ENCODE peak calls at places on chromosomes 11 and 22, in nine cellular contexts. One of them, this sample, is unnamed.

GRCh38 chr11:117197006-117197405 is 2.2 kb upstream of the TAGLN start:
- DNase-seq in stimulated activated CD4-positive, alpha-beta T cell treated with anti-CD3 and anti-CD28 coated beads, Interleukin-4, amount 100 ng/mL, for 1 hour: no peak
- DNase-seq in mesothelial cell of epicardium: no peak
- DNase-seq in kidney: peak; percentile 56
- DNase-seq in GM13976: no peak
- DNase-seq in amniotic stem cell: no peak
- DNase-seq in HCEC 1CT: no peak
- DNase-seq in amniotic epithelial cell: no peak
- DNase-seq in effector CD4-positive, alpha-beta T cell: no peak
- DNase-seq in this sample: no peak

GRCh38 chr22:31947296-31947695 is 3.0 kb downstream of the YWHAH start:
- DNase-seq in amniotic epithelial cell: peak; percentile 27
- DNase-seq in effector CD4-positive, alpha-beta T cell: peak; percentile 28
- DNase-seq in GM13976: peak; percentile 66
- DNase-seq in kidney: no peak
- DNase-seq in stimulated activated CD4-positive, alpha-beta T cell treated with anti-CD3 and anti-CD28 coated beads, Interleukin-4, amount 100 ng/mL, for 1 hour: no peak
- DNase-seq in amniotic stem cell: no peak
- DNase-seq in HCEC 1CT: peak; percentile 26
- DNase-seq in mesothelial cell of epicardium: no peak
- DNase-seq in this sample: no peak

GRCh38 chr11:70612459-70613141 is 214.3 kb downstream of the CTTN start:
- DNase-seq in mesothelial cell of epicardium: no peak
- DNase-seq in amniotic epithelial cell: no peak
- DNase-seq in kidney: peak; percentile 18
- DNase-seq in HCEC 1CT: no peak
- DNase-seq in amniotic stem cell: no peak
- DNase-seq in effector CD4-positive, alpha-beta T cell: no peak
- DNase-seq in GM13976: no peak
- DNase-seq in stimulated activated CD4-positive, alpha-beta T cell treated with anti-CD3 and anti-CD28 coated beads, Interleukin-4, amount 100 ng/mL, for 1 hour: no peak
- DNase-seq in this sample: no peak

GRCh38 chr11:36186340-36186739 is 102.9 kb downstream of the COMMD9 start:
- DNase-seq in amniotic stem cell: no peak
- DNase-seq in kidney: no peak
- DNase-seq in GM13976: no peak
- DNase-seq in HCEC 1CT: peak; percentile 52
- DNase-seq in effector CD4-positive, alpha-beta T cell: no peak
- DNase-seq in mesothelial cell of epicardium: no peak
- DNase-seq in amniotic epithelial cell: peak; percentile 43
- DNase-seq in stimulated activated CD4-positive, alpha-beta T cell treated with anti-CD3 and anti-CD28 coated beads, Interleukin-4, amount 100 ng/mL, for 1 hour: no peak
- DNase-seq in this sample: no peak

GRCh38 chr22:19963863-19964642 is 22.4 kb upstream of the TXNRD2 start:
- DNase-seq in HCEC 1CT: no peak
- DNase-seq in mesothelial cell of epicardium: no peak
- DNase-seq in GM13976: no peak
- DNase-seq in amniotic epithelial cell: no peak
- DNase-seq in effector CD4-positive, alpha-beta T cell: no peak
- DNase-seq in kidney: peak; percentile 68
- DNase-seq in amniotic stem cell: no peak
- DNase-seq in stimulated activated CD4-positive, alpha-beta T cell treated with anti-CD3 and anti-CD28 coated beads, Interleukin-4, amount 100 ng/mL, for 1 hour: no peak
- DNase-seq in this sample: no peak

GRCh38 chr11:79067355-79067685 is 373.5 kb downstream of the TENM4 start:
- DNase-seq in stimulated activated CD4-positive, alpha-beta T cell treated with anti-CD3 and anti-CD28 coated beads, Interleukin-4, amount 100 ng/mL, for 1 hour: no peak
- DNase-seq in GM13976: no peak
- DNase-seq in amniotic epithelial cell: no peak
- DNase-seq in effector CD4-positive, alpha-beta T cell: no peak
- DNase-seq in mesothelial cell of epicardium: no peak
- DNase-seq in kidney: no peak
- DNase-seq in amniotic stem cell: no peak
- DNase-seq in HCEC 1CT: no peak
- DNase-seq in this sample: no peak

GRCh38 chr11:26549176-26549575 is 22.9 kb downstream of the MUC15 start:
- DNase-seq in HCEC 1CT: no peak
- DNase-seq in amniotic stem cell: no peak
- DNase-seq in amniotic epithelial cell: no peak
- DNase-seq in GM13976: no peak
- DNase-seq in kidney: no peak
- DNase-seq in effector CD4-positive, alpha-beta T cell: no peak
- DNase-seq in mesothelial cell of epicardium: no peak
- DNase-seq in stimulated activated CD4-positive, alpha-beta T cell treated with anti-CD3 and anti-CD28 coated beads, Interleukin-4, amount 100 ng/mL, for 1 hour: no peak
- DNase-seq in this sample: no peak

GRCh38 chr22:35752172-35752832 is 34.6 kb downstream of the APOL5 start:
- DNase-seq in amniotic stem cell: no peak
- DNase-seq in amniotic epithelial cell: no peak
- DNase-seq in GM13976: no peak
- DNase-seq in mesothelial cell of epicardium: no peak
- DNase-seq in stimulated activated CD4-positive, alpha-beta T cell treated with anti-CD3 and anti-CD28 coated beads, Interleukin-4, amount 100 ng/mL, for 1 hour: no peak
- DNase-seq in kidney: no peak
- DNase-seq in HCEC 1CT: no peak
- DNase-seq in effector CD4-positive, alpha-beta T cell: no peak
- DNase-seq in this sample: no peak

GRCh38 chr11:72842126-72842525 is 27.9 kb downstream of the ATG16L2 start:
- DNase-seq in amniotic stem cell: no peak
- DNase-seq in effector CD4-positive, alpha-beta T cell: no peak
- DNase-seq in mesothelial cell of epicardium: no peak
- DNase-seq in GM13976: no peak
- DNase-seq in stimulated activated CD4-positive, alpha-beta T cell treated with anti-CD3 and anti-CD28 coated beads, Interleukin-4, amount 100 ng/mL, for 1 hour: no peak
- DNase-seq in kidney: no peak
- DNase-seq in HCEC 1CT: no peak
- DNase-seq in amniotic epithelial cell: no peak
- DNase-seq in this sample: no peak

GRCh38 chr22:32754413-32755041 is 47.0 kb upstream of the TIMP3 start:
- DNase-seq in mesothelial cell of epicardium: no peak
- DNase-seq in stimulated activated CD4-positive, alpha-beta T cell treated with anti-CD3 and anti-CD28 coated beads, Interleukin-4, amount 100 ng/mL, for 1 hour: no peak
- DNase-seq in effector CD4-positive, alpha-beta T cell: no peak
- DNase-seq in HCEC 1CT: no peak
- DNase-seq in amniotic stem cell: no peak
- DNase-seq in amniotic epithelial cell: peak; percentile 56
- DNase-seq in GM13976: no peak
- DNase-seq in kidney: no peak
- DNase-seq in this sample: no peak

GRCh38 chr11:107969219-107969618 is 39.5 kb upstream of the CUL5 start:
- DNase-seq in amniotic stem cell: no peak
- DNase-seq in amniotic epithelial cell: peak; percentile 6
- DNase-seq in effector CD4-positive, alpha-beta T cell: no peak
- DNase-seq in stimulated activated CD4-positive, alpha-beta T cell treated with anti-CD3 and anti-CD28 coated beads, Interleukin-4, amount 100 ng/mL, for 1 hour: no peak
- DNase-seq in mesothelial cell of epicardium: no peak
- DNase-seq in GM13976: no peak
- DNase-seq in kidney: no peak
- DNase-seq in HCEC 1CT: peak; percentile 8
- DNase-seq in this sample: no peak

GRCh38 chr11:128865490-128865889 is 1.6 kb downstream of the KCNJ1 start:
- DNase-seq in mesothelial cell of epicardium: no peak
- DNase-seq in kidney: no peak
- DNase-seq in GM13976: no peak
- DNase-seq in amniotic epithelial cell: no peak
- DNase-seq in amniotic stem cell: peak; percentile 7
- DNase-seq in stimulated activated CD4-positive, alpha-beta T cell treated with anti-CD3 and anti-CD28 coated beads, Interleukin-4, amount 100 ng/mL, for 1 hour: no peak
- DNase-seq in effector CD4-positive, alpha-beta T cell: no peak
- DNase-seq in HCEC 1CT: no peak
- DNase-seq in this sample: no peak

GRCh38 chr11:109362059-109362458 is 59.9 kb upstream of the C11orf87 start:
- DNase-seq in effector CD4-positive, alpha-beta T cell: no peak
- DNase-seq in GM13976: no peak
- DNase-seq in amniotic epithelial cell: no peak
- DNase-seq in kidney: no peak
- DNase-seq in stimulated activated CD4-positive, alpha-beta T cell treated with anti-CD3 and anti-CD28 coated beads, Interleukin-4, amount 100 ng/mL, for 1 hour: no peak
- DNase-seq in HCEC 1CT: peak; percentile 16
- DNase-seq in amniotic stem cell: no peak
- DNase-seq in mesothelial cell of epicardium: no peak
- DNase-seq in this sample: no peak

GRCh38 chr11:64916040-64916847 is 765 bp downstream of the ATG2A start:
- DNase-seq in effector CD4-positive, alpha-beta T cell: peak; percentile 24
- DNase-seq in stimulated activated CD4-positive, alpha-beta T cell treated with anti-CD3 and anti-CD28 coated beads, Interleukin-4, amount 100 ng/mL, for 1 hour: no peak
- DNase-seq in kidney: peak; percentile 85
- DNase-seq in HCEC 1CT: peak; percentile 53
- DNase-seq in amniotic stem cell: no peak
- DNase-seq in mesothelial cell of epicardium: no peak
- DNase-seq in amniotic epithelial cell: peak; percentile 70
- DNase-seq in GM13976: peak; percentile 64
- DNase-seq in this sample: no peak

GRCh38 chr22:39989633-39990032 is 5.1 kb upstream of the FAM83F start:
- DNase-seq in kidney: no peak
- DNase-seq in mesothelial cell of epicardium: no peak
- DNase-seq in GM13976: no peak
- DNase-seq in HCEC 1CT: no peak
- DNase-seq in amniotic epithelial cell: no peak
- DNase-seq in stimulated activated CD4-positive, alpha-beta T cell treated with anti-CD3 and anti-CD28 coated beads, Interleukin-4, amount 100 ng/mL, for 1 hour: no peak
- DNase-seq in effector CD4-positive, alpha-beta T cell: no peak
- DNase-seq in amniotic stem cell: no peak
- DNase-seq in this sample: no peak

GRCh38 chr11:14942735-14943134 is 29.4 kb downstream of the CALCA start:
- DNase-seq in mesothelial cell of epicardium: no peak
- DNase-seq in amniotic stem cell: no peak
- DNase-seq in HCEC 1CT: no peak
- DNase-seq in effector CD4-positive, alpha-beta T cell: no peak
- DNase-seq in GM13976: no peak
- DNase-seq in kidney: no peak
- DNase-seq in amniotic epithelial cell: no peak
- DNase-seq in stimulated activated CD4-positive, alpha-beta T cell treated with anti-CD3 and anti-CD28 coated beads, Interleukin-4, amount 100 ng/mL, for 1 hour: no peak
- DNase-seq in this sample: no peak

GRCh38 chr11:95429376-95429907 is 198.4 kb upstream of the SESN3 start:
- DNase-seq in stimulated activated CD4-positive, alpha-beta T cell treated with anti-CD3 and anti-CD28 coated beads, Interleukin-4, amount 100 ng/mL, for 1 hour: no peak
- DNase-seq in mesothelial cell of epicardium: no peak
- DNase-seq in kidney: no peak
- DNase-seq in effector CD4-positive, alpha-beta T cell: no peak
- DNase-seq in GM13976: no peak
- DNase-seq in HCEC 1CT: no peak
- DNase-seq in amniotic stem cell: peak; percentile 7
- DNase-seq in amniotic epithelial cell: no peak
- DNase-seq in this sample: no peak

GRCh38 chr11:6737872-6738466 is 33.8 kb downstream of the OR2AG2 start:
- DNase-seq in kidney: no peak
- DNase-seq in amniotic stem cell: peak; percentile 12
- DNase-seq in GM13976: peak; percentile 41
- DNase-seq in amniotic epithelial cell: peak; percentile 26
- DNase-seq in HCEC 1CT: peak; percentile 35
- DNase-seq in mesothelial cell of epicardium: peak; percentile 41
- DNase-seq in effector CD4-positive, alpha-beta T cell: peak; percentile 69
- DNase-seq in stimulated activated CD4-positive, alpha-beta T cell treated with anti-CD3 and anti-CD28 coated beads, Interleukin-4, amount 100 ng/mL, for 1 hour: peak; percentile 43
- DNase-seq in this sample: no peak

GRCh38 chr11:17719940-17720795 is 797 bp downstream of the MYOD1 start:
- DNase-seq in amniotic stem cell: no peak
- DNase-seq in effector CD4-positive, alpha-beta T cell: no peak
- DNase-seq in GM13976: no peak
- DNase-seq in mesothelial cell of epicardium: peak; percentile 41
- DNase-seq in stimulated activated CD4-positive, alpha-beta T cell treated with anti-CD3 and anti-CD28 coated beads, Interleukin-4, amount 100 ng/mL, for 1 hour: no peak
- DNase-seq in HCEC 1CT: no peak
- DNase-seq in kidney: no peak
- DNase-seq in amniotic epithelial cell: peak; percentile 10
- DNase-seq in this sample: no peak

GRCh38 chr11:18700375-18700774 is 1.8 kb downstream of the TMEM86A start:
- DNase-seq in effector CD4-positive, alpha-beta T cell: no peak
- DNase-seq in HCEC 1CT: no peak
- DNase-seq in mesothelial cell of epicardium: no peak
- DNase-seq in kidney: peak; percentile 76
- DNase-seq in stimulated activated CD4-positive, alpha-beta T cell treated with anti-CD3 and anti-CD28 coated beads, Interleukin-4, amount 100 ng/mL, for 1 hour: no peak
- DNase-seq in GM13976: no peak
- DNase-seq in amniotic epithelial cell: no peak
- DNase-seq in amniotic stem cell: no peak
- DNase-seq in this sample: peak; percentile 7

GRCh38 chr22:49044776-49045175 is 782.9 kb downstream of the BRD1 start:
- DNase-seq in HCEC 1CT: no peak
- DNase-seq in amniotic stem cell: no peak
- DNase-seq in GM13976: no peak
- DNase-seq in kidney: no peak
- DNase-seq in amniotic epithelial cell: no peak
- DNase-seq in mesothelial cell of epicardium: no peak
- DNase-seq in stimulated activated CD4-positive, alpha-beta T cell treated with anti-CD3 and anti-CD28 coated beads, Interleukin-4, amount 100 ng/mL, for 1 hour: no peak
- DNase-seq in effector CD4-positive, alpha-beta T cell: no peak
- DNase-seq in this sample: no peak

GRCh38 chr22:17860220-17860965 is 86.1 kb upstream of the BID start:
- DNase-seq in HCEC 1CT: no peak
- DNase-seq in kidney: no peak
- DNase-seq in stimulated activated CD4-positive, alpha-beta T cell treated with anti-CD3 and anti-CD28 coated beads, Interleukin-4, amount 100 ng/mL, for 1 hour: no peak
- DNase-seq in GM13976: no peak
- DNase-seq in mesothelial cell of epicardium: no peak
- DNase-seq in effector CD4-positive, alpha-beta T cell: no peak
- DNase-seq in amniotic stem cell: no peak
- DNase-seq in amniotic epithelial cell: no peak
- DNase-seq in this sample: no peak

GRCh38 chr11:123250811-123251655 is 56.0 kb upstream of the CLMP start:
- DNase-seq in amniotic epithelial cell: no peak
- DNase-seq in kidney: no peak
- DNase-seq in amniotic stem cell: no peak
- DNase-seq in mesothelial cell of epicardium: no peak
- DNase-seq in effector CD4-positive, alpha-beta T cell: no peak
- DNase-seq in stimulated activated CD4-positive, alpha-beta T cell treated with anti-CD3 and anti-CD28 coated beads, Interleukin-4, amount 100 ng/mL, for 1 hour: no peak
- DNase-seq in GM13976: no peak
- DNase-seq in HCEC 1CT: no peak
- DNase-seq in this sample: no peak

GRCh38 chr11:130122141-130122575 is 37.4 kb upstream of the ST14 start:
- DNase-seq in effector CD4-positive, alpha-beta T cell: no peak
- DNase-seq in stimulated activated CD4-positive, alpha-beta T cell treated with anti-CD3 and anti-CD28 coated beads, Interleukin-4, amount 100 ng/mL, for 1 hour: peak; percentile 24
- DNase-seq in GM13976: no peak
- DNase-seq in amniotic stem cell: no peak
- DNase-seq in kidney: no peak
- DNase-seq in HCEC 1CT: no peak
- DNase-seq in mesothelial cell of epicardium: no peak
- DNase-seq in amniotic epithelial cell: peak; percentile 30
- DNase-seq in this sample: no peak

GRCh38 chr22:23718371-23719165 is 27.8 kb downstream of the RGL4 start:
- DNase-seq in amniotic stem cell: no peak
- DNase-seq in effector CD4-positive, alpha-beta T cell: no peak
- DNase-seq in stimulated activated CD4-positive, alpha-beta T cell treated with anti-CD3 and anti-CD28 coated beads, Interleukin-4, amount 100 ng/mL, for 1 hour: no peak
- DNase-seq in mesothelial cell of epicardium: no peak
- DNase-seq in kidney: no peak
- DNase-seq in HCEC 1CT: no peak
- DNase-seq in amniotic epithelial cell: no peak
- DNase-seq in GM13976: no peak
- DNase-seq in this sample: no peak

GRCh38 chr11:130711193-130711592 is 205.1 kb downstream of the SNX19 start:
- DNase-seq in HCEC 1CT: no peak
- DNase-seq in amniotic epithelial cell: no peak
- DNase-seq in mesothelial cell of epicardium: no peak
- DNase-seq in GM13976: no peak
- DNase-seq in amniotic stem cell: no peak
- DNase-seq in effector CD4-positive, alpha-beta T cell: no peak
- DNase-seq in stimulated activated CD4-positive, alpha-beta T cell treated with anti-CD3 and anti-CD28 coated beads, Interleukin-4, amount 100 ng/mL, for 1 hour: no peak
- DNase-seq in kidney: no peak
- DNase-seq in this sample: no peak

GRCh38 chr11:27926056-27926455 is 181.9 kb downstream of the KIF18A start:
- DNase-seq in amniotic stem cell: no peak
- DNase-seq in stimulated activated CD4-positive, alpha-beta T cell treated with anti-CD3 and anti-CD28 coated beads, Interleukin-4, amount 100 ng/mL, for 1 hour: no peak
- DNase-seq in GM13976: no peak
- DNase-seq in HCEC 1CT: no peak
- DNase-seq in amniotic epithelial cell: no peak
- DNase-seq in mesothelial cell of epicardium: no peak
- DNase-seq in effector CD4-positive, alpha-beta T cell: no peak
- DNase-seq in kidney: no peak
- DNase-seq in this sample: no peak

GRCh38 chr11:119666463-119667131 is 62.4 kb downstream of the NECTIN1 start:
- DNase-seq in GM13976: peak; percentile 90
- DNase-seq in stimulated activated CD4-positive, alpha-beta T cell treated with anti-CD3 and anti-CD28 coated beads, Interleukin-4, amount 100 ng/mL, for 1 hour: peak; percentile 58
- DNase-seq in amniotic epithelial cell: peak; percentile 52
- DNase-seq in HCEC 1CT: peak; percentile 58
- DNase-seq in kidney: peak; percentile 88
- DNase-seq in effector CD4-positive, alpha-beta T cell: peak; percentile 48
- DNase-seq in amniotic stem cell: no peak
- DNase-seq in mesothelial cell of epicardium: peak; percentile 71
- DNase-seq in this sample: peak; percentile 84

GRCh38 chr22:37241351-37242142 is 2.5 kb downstream of the RAC2 start:
- DNase-seq in stimulated activated CD4-positive, alpha-beta T cell treated with anti-CD3 and anti-CD28 coated beads, Interleukin-4, amount 100 ng/mL, for 1 hour: peak; percentile 49
- DNase-seq in mesothelial cell of epicardium: no peak
- DNase-seq in kidney: peak; percentile 75
- DNase-seq in amniotic stem cell: no peak
- DNase-seq in HCEC 1CT: no peak
- DNase-seq in effector CD4-positive, alpha-beta T cell: no peak
- DNase-seq in amniotic epithelial cell: no peak
- DNase-seq in GM13976: peak; percentile 59
- DNase-seq in this sample: no peak

GRCh38 chr11:78595431-78596130 is 20.9 kb upstream of the NARS2 start:
- DNase-seq in amniotic stem cell: no peak
- DNase-seq in HCEC 1CT: peak; percentile 37
- DNase-seq in GM13976: no peak
- DNase-seq in mesothelial cell of epicardium: no peak
- DNase-seq in stimulated activated CD4-positive, alpha-beta T cell treated with anti-CD3 and anti-CD28 coated beads, Interleukin-4, amount 100 ng/mL, for 1 hour: no peak
- DNase-seq in effector CD4-positive, alpha-beta T cell: no peak
- DNase-seq in kidney: peak; percentile 80
- DNase-seq in amniotic epithelial cell: no peak
- DNase-seq in this sample: no peak

GRCh38 chr22:27834364-27835185 is 33.0 kb upstream of the MN1 start:
- DNase-seq in HCEC 1CT: no peak
- DNase-seq in kidney: no peak
- DNase-seq in amniotic epithelial cell: peak; percentile 39
- DNase-seq in stimulated activated CD4-positive, alpha-beta T cell treated with anti-CD3 and anti-CD28 coated beads, Interleukin-4, amount 100 ng/mL, for 1 hour: no peak
- DNase-seq in amniotic stem cell: no peak
- DNase-seq in mesothelial cell of epicardium: no peak
- DNase-seq in GM13976: no peak
- DNase-seq in effector CD4-positive, alpha-beta T cell: no peak
- DNase-seq in this sample: no peak